ENCODE peak calls at places on chromosomes 11 and 22, in seven cellular contexts. One of them, this sample, is unnamed.

GRCh38 chr22:38461414-38462081 is 6.3 kb upstream of the KDELR3 start:
- DNase-seq in stimulated activated CD4-positive, alpha-beta T cell treated with anti-CD3 and anti-CD28 coated beads, Interleukin-4, amount 100 ng/mL, for 48 hours: peak; percentile 63
- DNase-seq in GM23248: peak; percentile 89
- DNase-seq in mucosa of gallbladder: peak; percentile 79
- DNase-seq in AG09319: peak; percentile 41
- DNase-seq in uterus: peak; percentile 78
- DNase-seq in NCI-H524: peak; percentile 93
- DNase-seq in this sample: peak; percentile 85

GRCh38 chr11:119723243-119723951 is 5.6 kb downstream of the NECTIN1 start:
- DNase-seq in AG09319: no peak
- DNase-seq in NCI-H524: peak; percentile 33
- DNase-seq in GM23248: no peak
- DNase-seq in mucosa of gallbladder: no peak
- DNase-seq in stimulated activated CD4-positive, alpha-beta T cell treated with anti-CD3 and anti-CD28 coated beads, Interleukin-4, amount 100 ng/mL, for 48 hours: no peak
- DNase-seq in uterus: no peak
- DNase-seq in this sample: no peak

GRCh38 chr11:85114786-85115185 is 512.4 kb downstream of the DLG2 start:
- DNase-seq in mucosa of gallbladder: no peak
- DNase-seq in stimulated activated CD4-positive, alpha-beta T cell treated with anti-CD3 and anti-CD28 coated beads, Interleukin-4, amount 100 ng/mL, for 48 hours: no peak
- DNase-seq in GM23248: peak; percentile 2
- DNase-seq in uterus: no peak
- DNase-seq in AG09319: no peak
- DNase-seq in NCI-H524: no peak
- DNase-seq in this sample: no peak

GRCh38 chr22:38724926-38725571 is 19.3 kb downstream of the GTPBP1 start:
- DNase-seq in stimulated activated CD4-positive, alpha-beta T cell treated with anti-CD3 and anti-CD28 coated beads, Interleukin-4, amount 100 ng/mL, for 48 hours: no peak
- DNase-seq in mucosa of gallbladder: no peak
- DNase-seq in uterus: no peak
- DNase-seq in AG09319: no peak
- DNase-seq in NCI-H524: no peak
- DNase-seq in GM23248: peak; percentile 69
- DNase-seq in this sample: peak; percentile 39

GRCh38 chr11:132022718-132023117 is 652.3 kb downstream of the NTM start:
- DNase-seq in AG09319: no peak
- DNase-seq in GM23248: peak; percentile 52
- DNase-seq in mucosa of gallbladder: no peak
- DNase-seq in NCI-H524: no peak
- DNase-seq in uterus: no peak
- DNase-seq in stimulated activated CD4-positive, alpha-beta T cell treated with anti-CD3 and anti-CD28 coated beads, Interleukin-4, amount 100 ng/mL, for 48 hours: no peak
- DNase-seq in this sample: no peak

GRCh38 chr11:35511666-35512065 is 13.8 kb downstream of the PAMR1 start:
- DNase-seq in AG09319: no peak
- DNase-seq in NCI-H524: no peak
- DNase-seq in GM23248: peak; percentile 95
- DNase-seq in mucosa of gallbladder: no peak
- DNase-seq in uterus: no peak
- DNase-seq in stimulated activated CD4-positive, alpha-beta T cell treated with anti-CD3 and anti-CD28 coated beads, Interleukin-4, amount 100 ng/mL, for 48 hours: no peak
- DNase-seq in this sample: peak; percentile 92

GRCh38 chr11:32113637-32114203 is 22.8 kb downstream of the RCN1 start:
- DNase-seq in GM23248: no peak
- DNase-seq in NCI-H524: peak; percentile 72
- DNase-seq in AG09319: no peak
- DNase-seq in stimulated activated CD4-positive, alpha-beta T cell treated with anti-CD3 and anti-CD28 coated beads, Interleukin-4, amount 100 ng/mL, for 48 hours: no peak
- DNase-seq in mucosa of gallbladder: no peak
- DNase-seq in uterus: no peak
- DNase-seq in this sample: no peak

GRCh38 chr11:56700919-56701485 is 2.1 kb downstream of the OR9G1 start:
- DNase-seq in uterus: no peak
- DNase-seq in GM23248: no peak
- DNase-seq in AG09319: no peak
- DNase-seq in stimulated activated CD4-positive, alpha-beta T cell treated with anti-CD3 and anti-CD28 coated beads, Interleukin-4, amount 100 ng/mL, for 48 hours: no peak
- DNase-seq in NCI-H524: no peak
- DNase-seq in mucosa of gallbladder: no peak
- DNase-seq in this sample: no peak

GRCh38 chr11:63563201-63564055 is at the start of gene PLAAT2:
- DNase-seq in mucosa of gallbladder: no peak
- DNase-seq in GM23248: no peak
- DNase-seq in stimulated activated CD4-positive, alpha-beta T cell treated with anti-CD3 and anti-CD28 coated beads, Interleukin-4, amount 100 ng/mL, for 48 hours: no peak
- DNase-seq in AG09319: no peak
- DNase-seq in uterus: no peak
- DNase-seq in NCI-H524: no peak
- DNase-seq in this sample: no peak

GRCh38 chr22:46010177-46010867 is 33.4 kb upstream of the WNT7B start:
- DNase-seq in stimulated activated CD4-positive, alpha-beta T cell treated with anti-CD3 and anti-CD28 coated beads, Interleukin-4, amount 100 ng/mL, for 48 hours: no peak
- DNase-seq in AG09319: no peak
- DNase-seq in mucosa of gallbladder: no peak
- DNase-seq in NCI-H524: no peak
- DNase-seq in uterus: peak; percentile 47
- DNase-seq in GM23248: peak; percentile 90
- DNase-seq in this sample: peak; percentile 70

GRCh38 chr11:91730071-91730470 is 494.5 kb upstream of the FAT3 start:
- DNase-seq in stimulated activated CD4-positive, alpha-beta T cell treated with anti-CD3 and anti-CD28 coated beads, Interleukin-4, amount 100 ng/mL, for 48 hours: no peak
- DNase-seq in AG09319: no peak
- DNase-seq in GM23248: no peak
- DNase-seq in NCI-H524: no peak
- DNase-seq in uterus: no peak
- DNase-seq in mucosa of gallbladder: no peak
- DNase-seq in this sample: no peak

GRCh38 chr11:34145073-34145472 is 39.6 kb downstream of the NAT10 start:
- DNase-seq in NCI-H524: no peak
- DNase-seq in stimulated activated CD4-positive, alpha-beta T cell treated with anti-CD3 and anti-CD28 coated beads, Interleukin-4, amount 100 ng/mL, for 48 hours: no peak
- DNase-seq in uterus: no peak
- DNase-seq in GM23248: no peak
- DNase-seq in AG09319: no peak
- DNase-seq in mucosa of gallbladder: no peak
- DNase-seq in this sample: no peak

GRCh38 chr11:19715373-19715772 is 2.7 kb downstream of the NAV2 start:
- DNase-seq in mucosa of gallbladder: no peak
- DNase-seq in NCI-H524: no peak
- DNase-seq in stimulated activated CD4-positive, alpha-beta T cell treated with anti-CD3 and anti-CD28 coated beads, Interleukin-4, amount 100 ng/mL, for 48 hours: no peak
- DNase-seq in uterus: no peak
- DNase-seq in AG09319: no peak
- DNase-seq in GM23248: peak; percentile 96
- DNase-seq in this sample: peak; percentile 98

GRCh38 chr11:44711772-44712608 is 14.8 kb upstream of the TSPAN18 start:
- DNase-seq in GM23248: no peak
- DNase-seq in NCI-H524: peak; percentile 92
- DNase-seq in uterus: no peak
- DNase-seq in mucosa of gallbladder: no peak
- DNase-seq in stimulated activated CD4-positive, alpha-beta T cell treated with anti-CD3 and anti-CD28 coated beads, Interleukin-4, amount 100 ng/mL, for 48 hours: no peak
- DNase-seq in AG09319: no peak
- DNase-seq in this sample: no peak

GRCh38 chr11:32821517-32821916 is 8.2 kb upstream of the PRRG4 start:
- DNase-seq in GM23248: peak; percentile 38
- DNase-seq in mucosa of gallbladder: no peak
- DNase-seq in NCI-H524: no peak
- DNase-seq in uterus: no peak
- DNase-seq in stimulated activated CD4-positive, alpha-beta T cell treated with anti-CD3 and anti-CD28 coated beads, Interleukin-4, amount 100 ng/mL, for 48 hours: no peak
- DNase-seq in AG09319: no peak
- DNase-seq in this sample: peak; percentile 79